ENCODE peak calls at places on chromosomes 16 and 17, in nine cellular contexts. S, D, R, Y, X, Q, M, O and E are unnamed samples.

GRCh38 chr17:79916991-79917901 is 78.0 kb upstream of the CBX4 start:
- DNase-seq in S (no peak), D (no peak), R (no peak), Y (no peak), X (no peak), Q (peak), M (no peak), O (no peak), E (no peak)

GRCh38 chr17:77821114-77821513 is 137.4 kb upstream of the TNRC6C start:
- DNase-seq in S (no peak), D (no peak), R (no peak), Y (peak), X (no peak), Q (peak), M (peak), O (peak), E (peak)

GRCh38 chr16:23670137-23670776 is 8.4 kb upstream of the PLK1 start:
- DNase-seq in S (no peak), D (no peak), R (peak), Y (no peak), X (no peak), Q (no peak), M (no peak), O (no peak), E (no peak)

GRCh38 chr17:46974086-46974485 is 5.0 kb downstream of the RPRML start:
- DNase-seq in S (no peak), D (no peak), R (no peak), Y (no peak), X (no peak), Q (no peak), M (no peak), O (no peak), E (peak)

GRCh38 chr16:72850863-72851262 is 197.1 kb downstream of the ZFHX3 start:
- DNase-seq in S (no peak), D (no peak), R (peak), Y (no peak), X (no peak), Q (no peak), M (no peak), O (no peak), E (no peak)

GRCh38 chr16:79767597-79768280 is 167.2 kb upstream of the MAF start:
- DNase-seq in S (no peak), D (no peak), R (peak), Y (peak), X (no peak), Q (peak), M (no peak), O (no peak), E (no peak)

GRCh38 chr17:73357981-73358380 is 46.2 kb upstream of the CDC42EP4 start:
- DNase-seq in S (no peak), D (no peak), R (no peak), Y (no peak), X (no peak), Q (peak), M (no peak), O (no peak), E (no peak)

GRCh38 chr17:75241502-75241901 is 19.9 kb downstream of the GGA3 start:
- DNase-seq in S (no peak), D (no peak), R (peak), Y (no peak), X (no peak), Q (no peak), M (no peak), O (no peak), E (no peak)

GRCh38 chr16:54630284-54630967 is 300.2 kb upstream of the IRX5 start:
- DNase-seq in S (no peak), D (no peak), R (peak), Y (no peak), X (no peak), Q (no peak), M (no peak), O (no peak), E (no peak)

GRCh38 chr16:19861069-19861468 is 23.6 kb downstream of the GPRC5B start:
- DNase-seq in S (no peak), D (no peak), R (no peak), Y (no peak), X (no peak), Q (no peak), M (no peak), O (no peak), E (no peak)